ENCODE peak calls at places on chromosome 17, in eight cellular contexts. One of them, this sample, is unnamed.
A peak's percentile ranks its signal among the peaks of the same experiment; 100 is the strongest.

GRCh38 chr17:70552982-70553334 is 383.6 kb downstream of the KCNJ2 start:
- DNase-seq in psoas muscle: no peak
- DNase-seq in progenitor cell of endocrine pancreas: no peak
- DNase-seq in fibroblast of villous mesenchyme: no peak
- DNase-seq in brain microvascular endothelial cell: no peak
- DNase-seq in natural killer cell: no peak
- DNase-seq in left ventricle myocardium inferior: no peak
- DNase-seq in H9: no peak
- DNase-seq in this sample: no peak

GRCh38 chr17:16108858-16109257 is 106.5 kb downstream of the NCOR1 start:
- DNase-seq in H9: no peak
- DNase-seq in brain microvascular endothelial cell: no peak
- DNase-seq in fibroblast of villous mesenchyme: no peak
- DNase-seq in left ventricle myocardium inferior: no peak
- DNase-seq in progenitor cell of endocrine pancreas: no peak
- DNase-seq in natural killer cell: no peak
- DNase-seq in psoas muscle: no peak
- DNase-seq in this sample: no peak

GRCh38 chr17:74585711-74586110 is 6.4 kb downstream of the CD300LD start:
- DNase-seq in progenitor cell of endocrine pancreas: no peak
- DNase-seq in left ventricle myocardium inferior: no peak
- DNase-seq in H9: no peak
- DNase-seq in fibroblast of villous mesenchyme: no peak
- DNase-seq in brain microvascular endothelial cell: no peak
- DNase-seq in natural killer cell: no peak
- DNase-seq in psoas muscle: no peak
- DNase-seq in this sample: no peak

GRCh38 chr17:60102632-60103047 is 23.9 kb upstream of the HEATR6 start:
- DNase-seq in progenitor cell of endocrine pancreas: no peak
- DNase-seq in fibroblast of villous mesenchyme: peak; percentile 78
- DNase-seq in natural killer cell: no peak
- DNase-seq in H9: no peak
- DNase-seq in psoas muscle: peak; percentile 54
- DNase-seq in brain microvascular endothelial cell: peak; percentile 57
- DNase-seq in left ventricle myocardium inferior: no peak
- DNase-seq in this sample: no peak

GRCh38 chr17:75783069-75783783 is 1.4 kb upstream of the UNK start:
- DNase-seq in H9: no peak
- DNase-seq in left ventricle myocardium inferior: no peak
- DNase-seq in progenitor cell of endocrine pancreas: no peak
- DNase-seq in natural killer cell: no peak
- DNase-seq in brain microvascular endothelial cell: peak; percentile 41
- DNase-seq in psoas muscle: no peak
- DNase-seq in fibroblast of villous mesenchyme: peak; percentile 72
- DNase-seq in this sample: no peak

GRCh38 chr17:45341389-45342158 is 24.8 kb upstream of the MAP3K14 start:
- DNase-seq in brain microvascular endothelial cell: peak; percentile 79
- DNase-seq in fibroblast of villous mesenchyme: peak; percentile 84
- DNase-seq in psoas muscle: peak; percentile 69
- DNase-seq in left ventricle myocardium inferior: peak; percentile 81
- DNase-seq in natural killer cell: no peak
- DNase-seq in progenitor cell of endocrine pancreas: peak; percentile 10
- DNase-seq in H9: peak; percentile 98
- DNase-seq in this sample: no peak

GRCh38 chr17:37770631-37771518 is 26.0 kb upstream of the HNF1B start:
- DNase-seq in H9: peak; percentile 81
- DNase-seq in progenitor cell of endocrine pancreas: peak; percentile 43
- DNase-seq in left ventricle myocardium inferior: peak; percentile 29
- DNase-seq in brain microvascular endothelial cell: peak; percentile 63
- DNase-seq in fibroblast of villous mesenchyme: peak; percentile 57
- DNase-seq in natural killer cell: peak; percentile 18
- DNase-seq in psoas muscle: no peak
- DNase-seq in this sample: no peak

GRCh38 chr17:64200080-64201042 is 62.7 kb downstream of the TEX2 start:
- DNase-seq in left ventricle myocardium inferior: no peak
- DNase-seq in fibroblast of villous mesenchyme: peak; percentile 51
- DNase-seq in brain microvascular endothelial cell: no peak
- DNase-seq in natural killer cell: no peak
- DNase-seq in progenitor cell of endocrine pancreas: no peak
- DNase-seq in H9: no peak
- DNase-seq in psoas muscle: no peak
- DNase-seq in this sample: no peak

GRCh38 chr17:32323784-32324590 is 18.0 kb downstream of the C17orf75 start:
- DNase-seq in H9: no peak
- DNase-seq in progenitor cell of endocrine pancreas: no peak
- DNase-seq in left ventricle myocardium inferior: no peak
- DNase-seq in natural killer cell: no peak
- DNase-seq in fibroblast of villous mesenchyme: peak; percentile 34
- DNase-seq in brain microvascular endothelial cell: peak; percentile 9
- DNase-seq in psoas muscle: no peak
- DNase-seq in this sample: no peak

GRCh38 chr17:13597723-13598347 is 3.9 kb downstream of the HS3ST3A1 start:
- DNase-seq in fibroblast of villous mesenchyme: peak; percentile 70
- DNase-seq in progenitor cell of endocrine pancreas: no peak
- DNase-seq in natural killer cell: no peak
- DNase-seq in H9: no peak
- DNase-seq in brain microvascular endothelial cell: no peak
- DNase-seq in psoas muscle: no peak
- DNase-seq in left ventricle myocardium inferior: no peak
- DNase-seq in this sample: no peak

GRCh38 chr17:40479754-40480480 is 21.5 kb downstream of the TNS4 start:
- DNase-seq in progenitor cell of endocrine pancreas: no peak
- DNase-seq in brain microvascular endothelial cell: no peak
- DNase-seq in left ventricle myocardium inferior: no peak
- DNase-seq in H9: no peak
- DNase-seq in natural killer cell: no peak
- DNase-seq in psoas muscle: no peak
- DNase-seq in fibroblast of villous mesenchyme: no peak
- DNase-seq in this sample: no peak

GRCh38 chr17:73650617-73651200 is 6.5 kb upstream of the SDK2 start:
- DNase-seq in progenitor cell of endocrine pancreas: no peak
- DNase-seq in natural killer cell: no peak
- DNase-seq in brain microvascular endothelial cell: no peak
- DNase-seq in fibroblast of villous mesenchyme: no peak
- DNase-seq in left ventricle myocardium inferior: no peak
- DNase-seq in H9: no peak
- DNase-seq in psoas muscle: no peak
- DNase-seq in this sample: no peak

GRCh38 chr17:64073771-64074703 is 53.6 kb upstream of the ICAM2 start:
- DNase-seq in natural killer cell: no peak
- DNase-seq in H9: no peak
- DNase-seq in fibroblast of villous mesenchyme: peak; percentile 46
- DNase-seq in progenitor cell of endocrine pancreas: no peak
- DNase-seq in brain microvascular endothelial cell: no peak
- DNase-seq in left ventricle myocardium inferior: no peak
- DNase-seq in psoas muscle: no peak
- DNase-seq in this sample: no peak

GRCh38 chr17:1083451-1084187 is 86.7 kb downstream of the TIMM22 start:
- DNase-seq in psoas muscle: peak; percentile 37
- DNase-seq in H9: no peak
- DNase-seq in left ventricle myocardium inferior: no peak
- DNase-seq in progenitor cell of endocrine pancreas: no peak
- DNase-seq in natural killer cell: no peak
- DNase-seq in brain microvascular endothelial cell: no peak
- DNase-seq in fibroblast of villous mesenchyme: no peak
- DNase-seq in this sample: peak; percentile 54

GRCh38 chr17:57404073-57404472 is 147.8 kb downstream of the MSI2 start:
- DNase-seq in psoas muscle: no peak
- DNase-seq in H9: no peak
- DNase-seq in fibroblast of villous mesenchyme: no peak
- DNase-seq in natural killer cell: no peak
- DNase-seq in progenitor cell of endocrine pancreas: no peak
- DNase-seq in left ventricle myocardium inferior: no peak
- DNase-seq in brain microvascular endothelial cell: no peak
- DNase-seq in this sample: no peak
- TF ChIP-seq CTCF in psoas muscle: no peak
- TF ChIP-seq CTCF in H9: peak; percentile 32
- TF ChIP-seq CTCF in fibroblast of villous mesenchyme: peak; percentile 18
- TF ChIP-seq CTCF in natural killer cell: no peak
- TF ChIP-seq CTCF in progenitor cell of endocrine pancreas: no peak
- TF ChIP-seq CTCF in left ventricle myocardium inferior: no peak
- TF ChIP-seq CTCF in brain microvascular endothelial cell: no peak
- TF ChIP-seq CTCF in this sample: peak; percentile 31

DNA sequence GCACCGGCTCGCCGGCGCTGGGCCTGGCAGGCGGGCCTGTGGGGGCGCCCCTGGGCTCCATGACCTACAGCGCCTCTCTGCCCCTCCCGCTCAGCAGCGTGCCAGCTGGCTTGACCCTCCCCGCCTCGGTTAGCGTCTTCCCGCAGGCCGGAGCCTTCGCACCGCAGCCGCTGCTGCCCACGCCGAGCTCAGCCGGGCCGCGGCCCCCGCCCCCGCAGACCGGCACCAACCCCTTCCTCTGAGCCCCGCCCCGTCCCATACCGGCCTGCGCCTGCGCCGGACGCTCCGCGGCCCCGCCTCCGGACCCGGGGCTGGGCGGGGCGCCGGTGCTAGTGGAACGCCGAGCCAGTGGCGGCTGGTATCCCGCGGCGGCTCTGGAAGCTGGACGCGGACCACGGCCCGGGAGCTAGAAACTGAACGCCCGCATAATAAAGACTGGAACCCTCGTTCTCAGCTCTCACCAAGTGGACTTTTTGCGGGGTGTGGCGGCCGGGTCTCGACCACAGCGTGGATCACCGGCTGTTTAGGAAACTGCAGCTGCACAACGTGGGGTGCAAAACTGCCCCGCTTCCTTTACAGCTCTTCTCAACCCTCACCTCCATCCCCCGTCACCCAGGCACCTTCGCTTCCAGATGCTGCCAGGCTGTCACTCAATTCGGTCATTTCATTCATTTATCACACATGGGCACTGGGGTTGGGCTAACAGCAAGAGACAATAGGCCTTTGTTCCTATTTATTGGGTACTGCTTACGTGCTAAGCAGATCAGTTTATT is 4.9 kb upstream of the SPATA20 start:
- DNase-seq in H9: peak; percentile 92
- DNase-seq in natural killer cell: peak; percentile 81
- DNase-seq in left ventricle myocardium inferior: peak; percentile 89
- DNase-seq in progenitor cell of endocrine pancreas: peak; percentile 79
- DNase-seq in psoas muscle: peak; percentile 92
- DNase-seq in brain microvascular endothelial cell: peak; percentile 60
- DNase-seq in fibroblast of villous mesenchyme: peak; percentile 77
- DNase-seq in this sample: peak; percentile 97
- TF ChIP-seq CTCF in H9: peak; percentile 34
- TF ChIP-seq CTCF in natural killer cell: peak; percentile 60
- TF ChIP-seq CTCF in left ventricle myocardium inferior: peak; percentile 34
- TF ChIP-seq CTCF in progenitor cell of endocrine pancreas: peak; percentile 31
- TF ChIP-seq CTCF in psoas muscle: peak; percentile 16
- TF ChIP-seq CTCF in brain microvascular endothelial cell: peak; percentile 19
- TF ChIP-seq CTCF in fibroblast of villous mesenchyme: peak; percentile 18
- TF ChIP-seq CTCF in this sample: no peak

DNA sequence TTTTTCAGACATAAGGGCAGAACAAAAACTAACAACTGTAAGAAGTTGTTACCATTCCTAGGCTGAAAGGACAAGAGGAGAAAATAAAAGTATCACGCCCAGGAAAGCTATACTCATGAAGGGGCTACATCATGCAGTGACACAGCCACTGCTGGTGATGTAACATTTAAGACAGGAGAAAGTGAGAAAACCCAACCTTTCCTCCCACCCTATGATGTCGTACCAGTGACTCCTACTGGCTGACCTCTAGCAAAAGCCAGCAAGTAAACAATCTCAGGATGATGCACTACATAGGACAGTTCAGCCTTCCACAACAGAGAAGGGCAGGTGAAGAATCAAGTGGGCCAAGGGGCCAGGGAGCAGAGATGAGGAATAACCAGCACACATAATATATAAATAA is 14.0 kb upstream of the OR1E2 start:
- DNase-seq in natural killer cell: no peak
- DNase-seq in brain microvascular endothelial cell: no peak
- DNase-seq in progenitor cell of endocrine pancreas: no peak
- DNase-seq in psoas muscle: no peak
- DNase-seq in left ventricle myocardium inferior: no peak
- DNase-seq in H9: peak; percentile 74
- DNase-seq in fibroblast of villous mesenchyme: peak; percentile 11
- DNase-seq in this sample: no peak
- TF ChIP-seq CTCF in natural killer cell: no peak
- TF ChIP-seq CTCF in brain microvascular endothelial cell: peak; percentile 16
- TF ChIP-seq CTCF in progenitor cell of endocrine pancreas: no peak
- TF ChIP-seq CTCF in psoas muscle: no peak
- TF ChIP-seq CTCF in left ventricle myocardium inferior: no peak
- TF ChIP-seq CTCF in H9: peak; percentile 62
- TF ChIP-seq CTCF in fibroblast of villous mesenchyme: no peak
- TF ChIP-seq CTCF in this sample: no peak

GRCh38 chr17:77281904-77282367 is 141.2 kb downstream of the SEC14L1 start:
- DNase-seq in H9: no peak
- DNase-seq in progenitor cell of endocrine pancreas: no peak
- DNase-seq in psoas muscle: no peak
- DNase-seq in brain microvascular endothelial cell: no peak
- DNase-seq in fibroblast of villous mesenchyme: no peak
- DNase-seq in left ventricle myocardium inferior: no peak
- DNase-seq in natural killer cell: no peak
- DNase-seq in this sample: no peak

GRCh38 chr17:77279448-77280303 is 138.9 kb downstream of the SEC14L1 start:
- DNase-seq in left ventricle myocardium inferior: no peak
- DNase-seq in progenitor cell of endocrine pancreas: no peak
- DNase-seq in brain microvascular endothelial cell: no peak
- DNase-seq in H9: peak; percentile 67
- DNase-seq in psoas muscle: no peak
- DNase-seq in natural killer cell: no peak
- DNase-seq in fibroblast of villous mesenchyme: peak; percentile 97
- DNase-seq in this sample: no peak

GRCh38 chr17:77282524-77283515 is 142.1 kb downstream of the SEC14L1 start:
- DNase-seq in progenitor cell of endocrine pancreas: no peak
- DNase-seq in fibroblast of villous mesenchyme: no peak
- DNase-seq in brain microvascular endothelial cell: no peak
- DNase-seq in psoas muscle: no peak
- DNase-seq in left ventricle myocardium inferior: no peak
- DNase-seq in natural killer cell: no peak
- DNase-seq in H9: peak; percentile 70
- DNase-seq in this sample: no peak

GRCh38 chr17:77280304-77280910 is 139.6 kb downstream of the SEC14L1 start:
- DNase-seq in left ventricle myocardium inferior: peak; percentile 20
- DNase-seq in brain microvascular endothelial cell: no peak
- DNase-seq in progenitor cell of endocrine pancreas: no peak
- DNase-seq in natural killer cell: no peak
- DNase-seq in psoas muscle: no peak
- DNase-seq in H9: peak; percentile 66
- DNase-seq in fibroblast of villous mesenchyme: peak; percentile 95
- DNase-seq in this sample: no peak

DNA sequence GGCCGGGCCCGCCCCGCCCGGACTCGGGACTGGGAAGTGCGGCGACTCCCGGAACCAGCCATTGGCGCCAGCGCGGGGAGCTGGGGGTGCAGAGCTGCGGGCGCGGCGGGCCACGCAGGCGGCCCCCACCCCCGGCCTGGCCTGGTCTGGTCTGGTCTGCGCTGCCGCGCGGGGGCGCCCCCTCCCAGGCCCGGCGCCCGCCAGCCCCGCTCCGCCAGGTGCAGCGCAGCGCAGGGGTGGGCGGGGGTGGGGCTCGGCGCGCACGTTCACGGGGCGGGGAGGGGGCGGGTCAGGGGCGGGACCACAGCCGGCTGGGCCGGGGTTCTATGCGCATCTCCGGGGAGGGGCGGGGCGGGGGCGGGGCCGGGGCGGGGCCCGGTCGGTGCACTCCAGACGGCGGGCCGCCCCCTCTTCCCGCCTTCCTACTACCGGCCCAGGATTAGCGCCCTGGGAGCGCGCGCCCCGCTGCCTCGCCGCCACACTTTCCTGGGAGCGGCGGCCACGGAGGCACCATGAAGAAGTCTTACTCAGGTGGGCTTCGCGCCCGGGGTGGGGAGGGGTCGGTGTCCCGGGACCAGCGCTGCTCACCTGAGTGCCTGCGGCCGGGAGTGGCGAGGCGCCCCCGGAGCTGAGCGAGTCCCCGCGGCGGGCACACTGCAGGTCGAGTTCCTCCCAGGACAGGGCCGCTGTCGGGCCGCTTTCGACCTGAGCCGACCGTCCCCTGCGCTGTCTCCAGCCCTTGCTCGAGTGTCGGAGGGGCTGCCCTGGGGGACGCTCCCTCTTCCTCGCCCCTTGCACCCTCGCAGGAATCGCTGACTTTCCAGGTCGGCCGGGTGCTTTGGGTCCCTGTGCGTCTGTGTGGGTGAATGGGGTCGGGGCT is 140.5 kb downstream of the SEC14L1 start:
- DNase-seq in brain microvascular endothelial cell: no peak
- DNase-seq in left ventricle myocardium inferior: peak; percentile 43
- DNase-seq in fibroblast of villous mesenchyme: peak; percentile 60
- DNase-seq in natural killer cell: peak; percentile 58
- DNase-seq in H9: peak; percentile 87
- DNase-seq in psoas muscle: peak; percentile 72
- DNase-seq in progenitor cell of endocrine pancreas: peak; percentile 67
- DNase-seq in this sample: peak; percentile 99
- TF ChIP-seq CTCF in brain microvascular endothelial cell: no peak
- TF ChIP-seq CTCF in left ventricle myocardium inferior: peak; percentile 39
- TF ChIP-seq CTCF in fibroblast of villous mesenchyme: no peak
- TF ChIP-seq CTCF in natural killer cell: no peak
- TF ChIP-seq CTCF in H9: peak; percentile 48
- TF ChIP-seq CTCF in psoas muscle: peak; percentile 41
- TF ChIP-seq CTCF in progenitor cell of endocrine pancreas: peak; percentile 48
- TF ChIP-seq CTCF in this sample: peak; percentile 46